ENCODE peak calls at places on chromosomes 5 and 9, in eight cellular contexts. A is endodermal cell; S is left ventricle myocardium inferior; U is colonic mucosa; O is CD8-positive, alpha-beta T cell; C is OCI-LY7; L is transverse colon; I is GM23338. J is an unnamed sample. For H3K36me3, the result is how much of the 10 kb centered on the place peaks cover.

GRCh38 chr5:68418230-68418629 is 202.7 kb downstream of the PIK3R1 start:
- DNase-seq in A (no peak), S (no peak), U (no peak), O (no peak), C (no peak), L (no peak), I (no peak), J (no peak)

GRCh38 chr5:107951322-107951721 is 280.6 kb upstream of the EFNA5 start:
- DNase-seq in A (no peak), S (no peak), U (no peak), O (no peak), C (no peak), L (no peak), I (no peak), J (no peak)

GRCh38 chr9:35385042-35385441 is 104.9 kb upstream of the RUSC2 start:
- DNase-seq in A (no peak), S (no peak), U (no peak), O (no peak), C (no peak), L (no peak), I (peak), J (no peak)

GRCh38 chr5:36692791-36693763 is 86.7 kb downstream of the SLC1A3 start:
- DNase-seq in A (peak), S (peak), U (peak), O (no peak), C (peak), L (peak), I (peak), J (peak)

GRCh38 chr9:88233091-88233490 is 94.8 kb upstream of the SPATA31C2 start:
- DNase-seq in A (no peak), S (no peak), U (no peak), O (no peak), C (no peak), L (no peak), I (no peak), J (no peak)

GRCh38 chr9:16672501-16672900 is 198.0 kb downstream of the BNC2 start:
- DNase-seq in A (no peak), S (no peak), U (no peak), O (no peak), C (no peak), L (no peak), I (no peak), J (no peak)

GRCh38 chr5:39424751-39425524 is at the start of gene DAB2:
- DNase-seq in A (peak), S (peak), U (peak), O (peak), C (no peak), L (peak), I (peak), J (peak)

GRCh38 chr5:54905942-54906537 is 79.4 kb downstream of the ESM1 start:
- DNase-seq in A (peak), S (peak), U (peak), O (peak), C (peak), L (peak), I (peak), J (no peak)

GRCh38 chr5:42948961-42949347 is 91.2 kb downstream of the ANXA2R start:
- DNase-seq in A (no peak), S (no peak), U (no peak), O (no peak), C (no peak), L (no peak), I (no peak), J (no peak)

GRCh38 chr5:158725223-158725825 is 374.4 kb downstream of the EBF1 start:
- DNase-seq in A (no peak), S (no peak), U (no peak), O (no peak), C (peak), L (no peak), I (no peak), J (no peak)

GRCh38 chr9:100426532-100427365 is at the start of gene MSANTD3:
- DNase-seq in A (peak), S (peak), U (peak), O (peak), C (peak), L (peak), I (peak), J (peak)

GRCh38 chr5:35855221-35855620 is 1.5 kb upstream of the IL7R start:
- DNase-seq in A (no peak), S (no peak), U (no peak), O (no peak), C (no peak), L (no peak), I (no peak), J (no peak)

GRCh38 chr9:77030045-77030444 is 10.6 kb downstream of the FOXB2 start:
- DNase-seq in A (no peak), S (no peak), U (no peak), O (no peak), C (no peak), L (no peak), I (no peak), J (no peak)

GRCh38 chr5:31581498-31582099 is 49.5 kb downstream of the C5orf22 start:
- DNase-seq in A (no peak), S (no peak), U (no peak), O (no peak), C (peak), L (no peak), I (peak), J (no peak)

GRCh38 chr5:178644826-178645545 is 18.1 kb upstream of the CLK4 start:
- DNase-seq in A (no peak), S (no peak), U (no peak), O (no peak), C (no peak), L (no peak), I (no peak), J (no peak)

GRCh38 chr5:36230151-36230788 is 11.5 kb downstream of the NADK2 start:
- DNase-seq in A (no peak), S (no peak), U (no peak), O (no peak), C (no peak), L (no peak), I (no peak), J (no peak)

GRCh38 chr9:21609506-21609905 is 127.4 kb upstream of the IFNE start:
- DNase-seq in A (no peak), S (no peak), U (no peak), O (no peak), C (no peak), L (no peak), I (no peak), J (no peak)

GRCh38 chr5:77129386-77129785 is 42.3 kb upstream of the ZBED3 start:
- DNase-seq in A (peak), S (no peak), U (no peak), O (no peak), C (peak), L (no peak), I (peak), J (no peak)

GRCh38 chr5:169080352-169080938 is 220.5 kb downstream of the SLIT3 start:
- DNase-seq in A (peak), S (no peak), U (no peak), O (no peak), C (no peak), L (no peak), I (no peak), J (no peak)

GRCh38 chr5:36359267-36359666 is 57.6 kb upstream of the RANBP3L start:
- DNase-seq in A (no peak), S (no peak), U (no peak), O (no peak), C (no peak), L (no peak), I (no peak), J (no peak)

GRCh38 chr9:27142299-27142930 is 33.4 kb downstream of the TEK start:
- DNase-seq in A (no peak), S (no peak), U (no peak), O (no peak), C (no peak), L (no peak), I (no peak), J (no peak)

GRCh38 chr9:92637331-92637730 is 32.6 kb downstream of the IPPK start:
- DNase-seq in A (peak), S (no peak), U (no peak), O (no peak), C (no peak), L (no peak), I (no peak), J (no peak)

GRCh38 chr5:180047667-180048066 is 23.9 kb downstream of the RNF130 start:
- DNase-seq in A (no peak), S (peak), U (no peak), O (no peak), C (no peak), L (peak), I (no peak), J (no peak)

GRCh38 chr9:136947955-136948510 is 3.0 kb downstream of the C8G start:
- DNase-seq in A (peak), S (peak), U (peak), O (no peak), C (peak), L (peak), I (peak), J (peak)

GRCh38 chr5:169805937-169806700 is 169.0 kb downstream of the DOCK2 start:
- DNase-seq in A (no peak), S (no peak), U (no peak), O (no peak), C (no peak), L (no peak), I (no peak), J (no peak)

GRCh38 chr9:242461-243080 is 27.9 kb downstream of the DOCK8 start:
- DNase-seq in A (no peak), S (no peak), U (no peak), O (no peak), C (no peak), L (no peak), I (no peak), J (no peak)

GRCh38 chr5:76388791-76389512 is 14.1 kb upstream of the IQGAP2 start:
- DNase-seq in A (no peak), S (no peak), U (no peak), O (no peak), C (no peak), L (no peak), I (no peak), J (no peak)

GRCh38 chr5:171862624-171863023 is 77.0 kb downstream of the SMIM23 start:
- DNase-seq in A (no peak), S (no peak), U (no peak), O (no peak), C (no peak), L (no peak), I (no peak), J (no peak)

GRCh38 chr5:171863928-171864327 is 78.3 kb downstream of the SMIM23 start:
- DNase-seq in A (no peak), S (no peak), U (no peak), O (no peak), C (no peak), L (no peak), I (no peak), J (no peak)

GRCh38 chr5:171867786-171868185 is 82.2 kb downstream of the SMIM23 start:
- DNase-seq in A (no peak), S (no peak), U (no peak), O (no peak), C (no peak), L (no peak), I (no peak), J (no peak)

GRCh38 chr5:171868236-171868635 is 82.6 kb downstream of the SMIM23 start:
- DNase-seq in A (no peak), S (no peak), U (no peak), O (no peak), C (no peak), L (no peak), I (no peak), J (no peak)

DNA sequence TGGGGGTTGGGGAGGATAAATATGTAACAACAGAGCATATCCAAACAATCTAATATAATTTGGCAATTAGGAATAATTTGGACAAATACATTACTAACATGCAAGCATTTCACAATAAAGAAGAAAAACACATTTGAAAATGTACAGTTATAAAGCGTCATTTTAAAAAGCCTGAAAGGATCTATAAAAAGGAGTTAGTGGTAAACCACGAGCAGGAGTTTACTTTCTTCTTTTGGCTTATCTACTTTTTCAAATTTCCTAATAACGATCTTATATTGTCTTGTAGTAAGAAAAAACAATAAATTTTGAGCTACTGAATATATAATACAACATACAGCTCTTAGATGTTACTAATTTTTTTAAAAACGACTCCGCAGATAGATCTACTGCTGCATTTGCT is 79.8 kb downstream of the SMIM23 start:
- DNase-seq in A (no peak), S (no peak), U (no peak), O (no peak), C (no peak), L (no peak), I (no peak), J (no peak)
- H3K36me3 ChIP-seq in A (under half), S (under half), U (under half), O (under half), C (under half), L (under half), I (under half), J (half or more)

GRCh38 chr9:91155746-91156145 is 206.0 kb downstream of the AUH start:
- DNase-seq in A (no peak), S (no peak), U (no peak), O (no peak), C (no peak), L (no peak), I (no peak), J (no peak)

GRCh38 chr9:91157891-91158660 is 203.6 kb downstream of the AUH start:
- DNase-seq in A (no peak), S (no peak), U (no peak), O (no peak), C (no peak), L (no peak), I (no peak), J (no peak)

GRCh38 chr9:91154686-91155085 is 207.0 kb downstream of the AUH start:
- DNase-seq in A (no peak), S (no peak), U (no peak), O (no peak), C (no peak), L (no peak), I (no peak), J (no peak)

GRCh38 chr9:91155181-91155580 is 206.5 kb downstream of the AUH start:
- DNase-seq in A (no peak), S (no peak), U (no peak), O (no peak), C (no peak), L (no peak), I (no peak), J (no peak)

GRCh38 chr9:91156451-91157234 is 205.1 kb downstream of the AUH start:
- DNase-seq in A (no peak), S (no peak), U (peak), O (no peak), C (no peak), L (peak), I (no peak), J (no peak)
- H3K27ac ChIP-seq in A (no peak), S (no peak), U (no peak), O (no peak), C (no peak), L (peak), I (no peak), J (no peak)

GRCh38 chr5:149656576-149657182 is 73.4 kb upstream of the PPARGC1B start:
- DNase-seq in A (peak), S (peak), U (peak), O (no peak), C (peak), L (peak), I (peak), J (peak)
- TF ChIP-seq CTCF in A (peak), S (peak), U (peak), O (peak), C (peak), L (peak), I (peak), J (peak)

GRCh38 chr5:67153292-67153691 is 43.3 kb downstream of the CD180 start:
- DNase-seq in A (no peak), S (no peak), U (no peak), O (no peak), C (no peak), L (no peak), I (no peak), J (no peak)
- H3K36me3 ChIP-seq in A (under half), S (half or more), U (under half), O (under half), C (under half), L (under half), I (under half), J (half or more)

GRCh38 chr9:37104183-37104889 is 16.0 kb upstream of the ZCCHC7 start:
- DNase-seq in A (peak), S (no peak), U (no peak), O (no peak), C (no peak), L (no peak), I (no peak), J (no peak)

GRCh38 chr9:37097294-37097693 is 23.1 kb upstream of the ZCCHC7 start:
- DNase-seq in A (no peak), S (no peak), U (no peak), O (no peak), C (no peak), L (no peak), I (no peak), J (no peak)

GRCh38 chr9:37102476-37102875 is 17.9 kb upstream of the ZCCHC7 start:
- DNase-seq in A (no peak), S (no peak), U (no peak), O (no peak), C (no peak), L (no peak), I (no peak), J (no peak)

GRCh38 chr9:37100317-37100716 is 20.1 kb upstream of the ZCCHC7 start:
- DNase-seq in A (peak), S (no peak), U (no peak), O (no peak), C (no peak), L (no peak), I (no peak), J (no peak)

GRCh38 chr9:37100750-37101149 is 19.6 kb upstream of the ZCCHC7 start:
- DNase-seq in A (no peak), S (no peak), U (no peak), O (no peak), C (peak), L (no peak), I (no peak), J (no peak)
- H3K27ac ChIP-seq in A (no peak), S (no peak), U (no peak), O (no peak), C (no peak), L (no peak), I (no peak), J (no peak)

DNA sequence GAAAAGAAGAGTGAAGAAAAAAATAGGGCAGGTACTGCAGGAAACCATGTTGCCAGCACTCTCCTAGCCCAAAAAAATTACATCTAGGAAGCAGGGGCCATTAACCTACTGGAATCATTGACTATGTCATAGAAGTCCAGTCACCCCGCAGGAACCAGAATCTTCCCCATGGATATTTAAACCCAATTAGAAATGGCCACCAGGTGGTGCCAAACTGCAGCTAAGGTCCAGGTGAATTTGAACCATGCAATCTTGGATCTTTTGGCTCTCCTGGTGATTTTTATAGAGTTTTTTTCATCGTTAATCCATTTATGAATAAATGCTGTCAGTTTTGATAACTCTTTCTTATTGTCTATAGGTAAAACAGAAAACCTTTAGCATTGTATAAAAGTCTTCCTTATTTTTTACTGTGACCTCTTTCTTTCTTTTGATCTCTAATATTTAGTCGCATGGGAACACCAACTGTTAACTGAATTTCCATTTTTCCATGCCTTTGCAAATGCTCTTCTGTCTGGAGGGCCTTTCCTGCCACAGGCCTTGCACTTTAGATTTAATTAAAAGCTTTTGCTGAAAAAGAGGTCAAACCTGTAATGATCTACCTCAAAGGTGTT is 147.5 kb upstream of the FGF10 start:
- DNase-seq in A (peak), S (no peak), U (no peak), O (no peak), C (peak), L (no peak), I (peak), J (no peak)
- TF ChIP-seq CTCF in A (peak), S (peak), U (peak), O (no peak), C (peak), L (peak), I (peak), J (peak)

DNA sequence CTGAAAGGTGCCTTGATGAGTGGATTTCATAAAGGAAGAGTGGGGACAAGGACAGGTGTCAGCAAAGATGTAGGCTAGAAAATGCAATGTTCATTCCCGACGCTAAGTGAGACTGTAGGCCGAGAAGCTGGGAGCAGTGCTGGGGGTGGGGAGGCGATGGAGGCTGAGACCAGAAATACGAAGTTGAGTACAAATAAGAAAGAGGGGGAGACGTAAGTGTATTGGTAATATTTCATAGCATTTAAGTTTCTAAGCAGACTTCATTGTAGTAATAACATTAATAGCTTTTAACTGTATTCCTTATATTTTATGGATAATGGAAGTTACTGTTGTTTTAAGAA is 11.0 kb downstream of the TRIP13 start:
- DNase-seq in A (no peak), S (no peak), U (no peak), O (no peak), C (no peak), L (no peak), I (no peak), J (no peak)
- H3K36me3 ChIP-seq in A (half or more), S (under half), U (under half), O (under half), C (half or more), L (under half), I (half or more), J (half or more)

DNA sequence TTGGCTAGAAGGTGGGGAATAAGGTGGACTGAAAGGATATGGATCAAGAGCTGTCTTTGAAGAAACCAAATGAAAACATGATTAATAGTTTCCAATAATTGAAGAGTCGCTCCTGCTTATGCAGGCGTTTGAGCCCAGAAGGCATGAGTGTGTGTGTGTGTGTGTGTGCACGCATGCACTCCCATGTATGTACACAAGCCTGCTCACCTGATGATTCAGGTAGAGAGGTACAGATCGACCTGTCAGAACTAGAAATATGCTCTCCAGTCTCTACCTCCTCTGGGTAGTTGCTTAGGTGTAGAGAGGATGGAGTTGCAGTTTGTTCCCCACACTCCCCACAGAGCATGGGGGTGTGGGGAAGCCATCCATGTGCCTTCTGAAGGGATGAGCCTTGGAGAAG is 1.1 kb upstream of the FGF1 start:
- DNase-seq in A (no peak), S (no peak), U (no peak), O (no peak), C (no peak), L (no peak), I (no peak), J (no peak)
- H3K27ac ChIP-seq in A (no peak), S (peak), U (no peak), O (no peak), C (no peak), L (no peak), I (no peak), J (no peak)

GRCh38 chr5:14108170-14108996 is 34.8 kb upstream of the TRIO start:
- DNase-seq in A (peak), S (peak), U (peak), O (no peak), C (peak), L (peak), I (peak), J (no peak)
- TF ChIP-seq CTCF in A (peak), S (peak), U (peak), O (peak), C (peak), L (peak), I (peak), J (peak)

GRCh38 chr5:134568761-134569725 is 43.6 kb downstream of the JADE2 start:
- DNase-seq in A (no peak), S (peak), U (peak), O (no peak), C (no peak), L (peak), I (no peak), J (no peak)
- H3K36me3 ChIP-seq in A (under half), S (half or more), U (under half), O (half or more), C (half or more), L (under half), I (under half), J (half or more)

J was measured in RWPE2.